ENCODE peak calls at places on chromosomes 16 and 17, in six cellular contexts. F is progenitor cell of endocrine pancreas, M is GM20000, U is epithelial cell of esophagus, Z is neural crest cell, P is A549. H is an unnamed sample.

GRCh38 chr16:82699262-82699661 is 72.5 kb downstream of the CDH13 start:
- DNase-seq in F (no peak), M (no peak), U (no peak), Z (no peak), P (no peak), H (peak)

GRCh38 chr17:80939151-80940145 is 52.2 kb upstream of the CHMP6 start:
- DNase-seq in F (no peak), M (no peak), U (no peak), Z (no peak), P (no peak), H (no peak)

GRCh38 chr17:66275651-66276050 is 26.8 kb upstream of the PRKCA start:
- DNase-seq in F (no peak), M (no peak), U (peak), Z (no peak), P (peak), H (peak)

GRCh38 chr17:36072431-36073121 is 8.5 kb downstream of the CCL18 start:
- DNase-seq in F (peak), M (peak), U (peak), Z (peak), P (peak), H (peak)

GRCh38 chr17:38560503-38561318 is 45.0 kb downstream of the SRCIN1 start:
- DNase-seq in F (no peak), M (no peak), U (peak), Z (no peak), P (no peak), H (peak)

GRCh38 chr17:4833941-4834501 is 881 bp downstream of the MINK1 start:
- DNase-seq in F (no peak), M (no peak), U (peak), Z (no peak), P (peak), H (peak)

GRCh38 chr17:8875957-8876356 is 8.5 kb upstream of the PIK3R6 start:
- DNase-seq in F (no peak), M (no peak), U (no peak), Z (no peak), P (no peak), H (no peak)

GRCh38 chr16:54672500-54672899 is 258.2 kb upstream of the IRX5 start:
- DNase-seq in F (no peak), M (no peak), U (no peak), Z (no peak), P (no peak), H (no peak)

GRCh38 chr17:77444653-77445029 is 303.9 kb downstream of the SEC14L1 start:
- DNase-seq in F (no peak), M (peak), U (no peak), Z (no peak), P (no peak), H (no peak)

GRCh38 chr16:142405-142804 is 3.9 kb upstream of the NPRL3 start:
- DNase-seq in F (no peak), M (no peak), U (no peak), Z (no peak), P (no peak), H (no peak)

GRCh38 chr16:65660390-65660789 is 538.5 kb upstream of the CDH11 start:
- DNase-seq in F (no peak), M (no peak), U (peak), Z (no peak), P (no peak), H (peak)

GRCh38 chr16:66152841-66153525 is 213.5 kb upstream of the CDH5 start:
- DNase-seq in F (no peak), M (no peak), U (no peak), Z (no peak), P (peak), H (no peak)

GRCh38 chr16:53756329-53756996 is 52.5 kb downstream of the FTO start:
- DNase-seq in F (no peak), M (no peak), U (no peak), Z (no peak), P (no peak), H (no peak)

GRCh38 chr17:52756739-52757138 is 598.2 kb upstream of the CA10 start:
- DNase-seq in F (no peak), M (no peak), U (no peak), Z (no peak), P (no peak), H (no peak)

GRCh38 chr17:29136998-29137730 is 43.0 kb downstream of the MYO18A start:
- DNase-seq in F (no peak), M (no peak), U (peak), Z (no peak), P (no peak), H (no peak)

GRCh38 chr17:47821031-47821423 is 567 bp downstream of the OSBPL7 start:
- DNase-seq in F (no peak), M (no peak), U (no peak), Z (no peak), P (no peak), H (no peak)

GRCh38 chr17:47823519-47823918 is 1.9 kb upstream of the OSBPL7 start:
- DNase-seq in F (no peak), M (no peak), U (no peak), Z (no peak), P (no peak), H (no peak)

GRCh38 chr17:47820023-47820789 is 1.4 kb downstream of the OSBPL7 start:
- DNase-seq in F (no peak), M (no peak), U (no peak), Z (no peak), P (peak), H (peak)

GRCh38 chr17:47822785-47823184 is 1.2 kb upstream of the OSBPL7 start:
- DNase-seq in F (no peak), M (no peak), U (no peak), Z (no peak), P (no peak), H (no peak)

DNA sequence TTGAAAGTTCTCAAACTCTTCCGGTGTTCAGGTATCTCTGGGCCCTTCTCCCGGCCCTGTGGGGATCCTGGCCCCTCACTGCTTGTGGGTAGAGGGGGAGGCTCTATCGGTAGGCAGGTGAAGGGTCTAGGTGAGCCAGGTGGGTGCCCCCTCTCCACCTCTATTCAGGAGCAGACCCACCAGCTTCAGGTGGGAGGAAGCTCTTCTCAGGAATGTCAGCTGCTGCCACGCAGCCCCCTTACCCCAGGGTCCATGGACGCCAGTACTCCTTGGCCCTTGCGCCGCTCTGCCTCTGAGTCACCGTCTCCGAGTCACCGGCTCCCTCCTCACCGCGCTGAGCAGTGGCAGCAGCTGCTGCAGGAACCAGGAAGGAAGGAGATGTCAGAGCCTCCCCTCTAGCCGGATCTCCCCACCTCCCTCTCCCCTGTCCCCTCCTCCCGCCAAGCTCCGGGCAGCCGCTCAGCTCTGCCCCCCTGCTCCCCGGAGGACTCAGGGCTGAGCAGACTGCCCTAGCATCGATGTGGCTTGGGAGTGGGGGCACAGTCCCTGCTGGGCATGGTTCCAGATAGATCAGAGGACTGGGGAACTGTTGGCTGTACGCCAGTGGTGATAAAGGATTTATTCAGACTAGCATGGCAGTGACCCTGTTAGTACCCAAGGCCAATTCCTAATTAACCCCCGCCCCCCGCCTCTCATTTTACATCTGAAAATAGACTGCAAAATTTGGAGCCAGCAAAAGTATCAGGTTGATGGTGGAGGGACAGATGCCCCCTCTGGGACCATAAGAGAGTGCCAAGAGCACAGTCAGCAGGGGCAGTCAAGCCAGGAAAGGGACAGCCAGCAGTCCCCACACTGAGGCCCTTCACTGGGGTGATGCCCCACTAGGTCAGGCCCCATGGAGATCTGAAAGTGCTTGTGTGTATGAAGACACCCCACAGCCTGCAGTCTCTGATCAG is at the start of gene OSBPL7:
- DNase-seq in F (peak), M (peak), U (peak), Z (peak), P (peak), H (peak)
- TF ChIP-seq CTCF in F (no peak), M (peak), U (no peak), Z (no peak), P (peak), H (no peak)

GRCh38 chr17:57405486-57406072 is 149.3 kb downstream of the MSI2 start:
- DNase-seq in F (no peak), M (no peak), U (no peak), Z (no peak), P (no peak), H (no peak)

GRCh38 chr17:57404807-57405485 is 148.6 kb downstream of the MSI2 start:
- DNase-seq in F (no peak), M (no peak), U (no peak), Z (no peak), P (no peak), H (no peak)

GRCh38 chr17:57403241-57403640 is 146.9 kb downstream of the MSI2 start:
- DNase-seq in F (no peak), M (no peak), U (no peak), Z (no peak), P (no peak), H (no peak)

GRCh38 chr17:57402691-57403090 is 146.4 kb downstream of the MSI2 start:
- DNase-seq in F (no peak), M (no peak), U (no peak), Z (no peak), P (no peak), H (no peak)

DNA sequence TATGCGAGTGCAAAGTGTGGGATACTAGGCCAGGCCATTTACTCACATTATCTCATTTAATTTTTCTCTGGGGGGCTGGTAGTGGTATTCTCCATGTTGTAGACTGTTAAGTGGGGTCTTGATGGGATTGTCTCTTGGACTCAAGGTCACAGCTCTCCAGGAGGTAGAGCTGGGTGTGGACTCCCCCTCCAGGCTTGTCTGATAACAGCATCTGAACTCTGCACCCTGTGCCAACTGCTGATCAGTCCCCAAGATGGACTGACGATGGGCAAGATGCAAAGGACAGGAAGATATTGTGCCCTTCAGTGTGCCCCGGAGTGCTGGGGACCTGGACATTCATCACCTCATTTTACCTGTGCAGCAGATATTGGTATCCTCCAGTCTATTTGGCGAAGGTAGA is 147.8 kb downstream of the MSI2 start:
- DNase-seq in F (no peak), M (peak), U (peak), Z (no peak), P (peak), H (peak)
- TF ChIP-seq CTCF in F (no peak), M (peak), U (no peak), Z (no peak), P (peak), H (no peak)

GRCh38 chr17:27353469-27354050 is 59.6 kb downstream of the WSB1 start:
- DNase-seq in F (peak), M (peak), U (peak), Z (peak), P (peak), H (peak)

GRCh38 chr17:27354491-27355081 is 60.7 kb downstream of the WSB1 start:
- DNase-seq in F (no peak), M (peak), U (peak), Z (no peak), P (peak), H (peak)

GRCh38 chr17:27355419-27355818 is 61.5 kb downstream of the WSB1 start:
- DNase-seq in F (no peak), M (no peak), U (no peak), Z (no peak), P (no peak), H (no peak)

GRCh38 chr17:27352481-27353460 is 58.9 kb downstream of the WSB1 start:
- DNase-seq in F (no peak), M (no peak), U (no peak), Z (no peak), P (peak), H (no peak)

GRCh38 chr17:27354051-27354490 is 60.2 kb downstream of the WSB1 start:
- DNase-seq in F (no peak), M (no peak), U (no peak), Z (no peak), P (no peak), H (no peak)
- TF ChIP-seq CTCF in F (no peak), M (no peak), U (no peak), Z (no peak), P (no peak), H (no peak)

DNA sequence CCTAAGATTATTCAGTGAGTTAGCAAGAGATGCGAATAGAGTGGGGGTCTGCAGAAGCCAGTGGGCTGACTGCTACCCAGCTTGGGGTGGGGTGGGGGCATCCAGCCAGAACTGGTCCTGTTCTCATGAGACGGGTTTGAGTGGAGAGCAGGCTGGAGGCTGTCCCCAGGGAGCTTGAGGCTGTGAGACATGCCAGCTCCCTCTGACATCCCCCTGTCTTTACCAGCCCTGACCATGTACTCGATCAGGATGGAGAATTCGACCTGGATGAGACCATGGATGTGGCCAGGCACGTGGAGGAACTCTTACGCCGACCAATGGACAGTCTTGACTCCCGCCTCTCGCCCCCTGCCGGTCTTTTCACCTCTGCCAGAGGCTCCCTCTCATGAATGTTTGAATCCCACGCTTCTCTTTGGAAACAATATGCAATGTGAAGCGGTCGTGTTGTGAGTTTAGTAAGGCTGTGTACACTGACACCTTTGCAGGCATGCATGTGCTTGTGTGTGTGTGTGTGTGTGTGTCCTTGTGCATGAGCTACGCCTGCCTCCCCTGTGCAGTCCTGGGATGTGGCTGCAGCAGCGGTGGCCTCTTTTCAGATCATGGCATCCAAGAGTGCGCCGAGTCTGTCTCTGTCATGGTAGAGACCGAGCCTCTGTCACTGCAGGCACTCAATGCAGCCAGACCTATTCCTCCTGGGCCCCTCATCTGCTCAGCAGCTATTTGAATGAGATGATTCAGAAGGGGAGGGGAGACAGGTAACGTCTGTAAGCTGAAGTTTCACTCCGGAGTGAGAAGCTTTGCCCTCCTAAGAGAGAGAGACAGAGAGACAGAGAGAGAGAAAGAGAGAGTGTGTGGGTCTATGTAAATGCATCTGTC is 22.2 kb downstream of the STAT5A start:
- DNase-seq in F (no peak), M (no peak), U (peak), Z (no peak), P (no peak), H (no peak)
- TF ChIP-seq CTCF in F (no peak), M (no peak), U (no peak), Z (no peak), P (no peak), H (no peak)

GRCh38 chr17:2835791-2836190 is 39.6 kb downstream of the RAP1GAP2 start:
- DNase-seq in F (no peak), M (no peak), U (no peak), Z (no peak), P (no peak), H (no peak)

GRCh38 chr17:2841606-2842005 is 45.4 kb downstream of the RAP1GAP2 start:
- DNase-seq in F (no peak), M (no peak), U (peak), Z (no peak), P (no peak), H (no peak)

GRCh38 chr17:2842464-2842863 is 46.2 kb downstream of the RAP1GAP2 start:
- DNase-seq in F (no peak), M (no peak), U (no peak), Z (no peak), P (no peak), H (no peak)

GRCh38 chr17:2837147-2837561 is 40.9 kb downstream of the RAP1GAP2 start:
- DNase-seq in F (no peak), M (peak), U (no peak), Z (no peak), P (no peak), H (no peak)
- TF ChIP-seq CTCF in F (no peak), M (peak), U (no peak), Z (no peak), P (no peak), H (no peak)

GRCh38 chr16:48047755-48048154 is 108.0 kb downstream of the ABCC12 start:
- DNase-seq in F (no peak), M (no peak), U (no peak), Z (no peak), P (no peak), H (no peak)

GRCh38 chr16:48044117-48044516 is 111.7 kb downstream of the ABCC12 start:
- DNase-seq in F (no peak), M (no peak), U (no peak), Z (no peak), P (no peak), H (no peak)

GRCh38 chr16:48047273-48047672 is 108.5 kb downstream of the ABCC12 start:
- DNase-seq in F (no peak), M (no peak), U (no peak), Z (no peak), P (no peak), H (no peak)

GRCh38 chr16:48041861-48042435 is 113.8 kb downstream of the ABCC12 start:
- DNase-seq in F (peak), M (no peak), U (peak), Z (no peak), P (peak), H (peak)
- TF ChIP-seq CTCF in F (peak), M (no peak), U (peak), Z (peak), P (no peak), H (no peak)

DNA sequence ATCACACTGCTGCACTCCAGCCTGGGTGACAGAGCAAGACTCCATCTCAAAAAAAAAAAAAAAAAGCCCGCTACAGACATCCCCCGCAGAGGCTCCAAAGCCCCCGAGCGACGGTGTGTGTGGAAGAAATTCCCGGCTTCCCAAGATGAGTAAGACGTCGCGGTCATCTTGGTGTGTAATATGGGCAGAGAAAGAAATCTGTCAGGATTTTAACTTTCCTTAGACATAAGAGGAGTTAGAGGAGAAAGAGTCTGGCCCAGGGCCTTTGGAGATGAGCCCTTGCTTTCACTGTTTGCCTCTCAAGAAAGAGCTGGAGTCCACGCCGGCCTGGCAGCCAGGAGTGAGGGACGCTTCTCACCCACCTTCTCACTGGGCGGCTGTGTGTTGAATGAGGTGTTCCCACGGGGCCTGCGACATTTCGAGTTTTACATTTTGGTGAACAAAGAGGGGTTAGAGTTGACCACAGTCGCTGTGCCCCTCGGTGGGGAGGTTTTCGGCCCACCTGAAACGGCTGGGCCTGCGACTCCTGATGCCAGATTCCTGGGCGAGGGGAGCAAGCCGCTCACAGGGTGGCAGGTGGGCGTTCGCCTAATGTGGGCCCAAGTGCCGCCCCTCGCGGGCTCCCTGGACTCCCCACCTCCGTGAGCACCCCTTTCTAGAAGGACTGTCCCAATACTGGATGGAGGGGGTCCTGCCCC is 17.9 kb downstream of the C1QTNF1 start:
- DNase-seq in F (no peak), M (peak), U (no peak), Z (no peak), P (no peak), H (no peak)
- TF ChIP-seq CTCF in F (no peak), M (no peak), U (no peak), Z (no peak), P (no peak), H (no peak)